ENCODE peak calls at places on chromosomes 2 and 18, in ten cellular contexts. One of them, this sample, is unnamed. For H3K36me3 and H3K4me1, the result is how much of the 10 kb centered on the place peaks cover.

GRCh38 chr2:26182887-26183630 is 10.2 kb downstream of the GAREM2 start:
- DNase-seq in naive thymus-derived CD4-positive, alpha-beta T cell: no peak
- DNase-seq in CD8-positive, alpha-beta memory T cell: no peak
- DNase-seq in GM23338: no peak
- DNase-seq in neural progenitor cell: no peak
- DNase-seq in fibroblast of lung: no peak
- DNase-seq in Karpas-422: no peak
- DNase-seq in GM23248: no peak
- DNase-seq in tibial artery: no peak
- DNase-seq in SJSA1: no peak
- DNase-seq in this sample: no peak

GRCh38 chr2:72925328-72925943 is 8.1 kb downstream of the EMX1 start:
- DNase-seq in naive thymus-derived CD4-positive, alpha-beta T cell: no peak
- DNase-seq in CD8-positive, alpha-beta memory T cell: no peak
- DNase-seq in GM23338: peak
- DNase-seq in neural progenitor cell: peak
- DNase-seq in fibroblast of lung: no peak
- DNase-seq in Karpas-422: no peak
- DNase-seq in GM23248: no peak
- DNase-seq in tibial artery: no peak
- DNase-seq in SJSA1: no peak
- DNase-seq in this sample: no peak

GRCh38 chr2:38380397-38381130 is 3.5 kb upstream of the ATL2 start:
- DNase-seq in naive thymus-derived CD4-positive, alpha-beta T cell: peak
- DNase-seq in CD8-positive, alpha-beta memory T cell: no peak
- DNase-seq in GM23338: no peak
- DNase-seq in neural progenitor cell: no peak
- DNase-seq in fibroblast of lung: no peak
- DNase-seq in Karpas-422: peak
- DNase-seq in GM23248: no peak
- DNase-seq in tibial artery: no peak
- DNase-seq in SJSA1: no peak
- DNase-seq in this sample: peak

GRCh38 chr18:21740724-21741510 is at the start of gene MIB1:
- DNase-seq in naive thymus-derived CD4-positive, alpha-beta T cell: peak
- DNase-seq in CD8-positive, alpha-beta memory T cell: no peak
- DNase-seq in GM23338: no peak
- DNase-seq in neural progenitor cell: peak
- DNase-seq in fibroblast of lung: peak
- DNase-seq in Karpas-422: no peak
- DNase-seq in GM23248: peak
- DNase-seq in tibial artery: peak
- DNase-seq in SJSA1: no peak
- DNase-seq in this sample: no peak

GRCh38 chr2:15389326-15389700 is 171.8 kb downstream of the NBAS start:
- DNase-seq in naive thymus-derived CD4-positive, alpha-beta T cell: no peak
- DNase-seq in CD8-positive, alpha-beta memory T cell: no peak
- DNase-seq in GM23338: no peak
- DNase-seq in neural progenitor cell: no peak
- DNase-seq in fibroblast of lung: no peak
- DNase-seq in Karpas-422: no peak
- DNase-seq in GM23248: no peak
- DNase-seq in tibial artery: no peak
- DNase-seq in SJSA1: no peak
- DNase-seq in this sample: no peak

GRCh38 chr2:38106420-38107182 is 30.6 kb upstream of the CYP1B1 start:
- DNase-seq in naive thymus-derived CD4-positive, alpha-beta T cell: no peak
- DNase-seq in CD8-positive, alpha-beta memory T cell: no peak
- DNase-seq in GM23338: peak
- DNase-seq in neural progenitor cell: no peak
- DNase-seq in fibroblast of lung: peak
- DNase-seq in Karpas-422: no peak
- DNase-seq in GM23248: peak
- DNase-seq in tibial artery: no peak
- DNase-seq in SJSA1: peak
- DNase-seq in this sample: no peak

GRCh38 chr2:64391940-64392339 is 62.0 kb upstream of the LGALSL start:
- DNase-seq in naive thymus-derived CD4-positive, alpha-beta T cell: no peak
- DNase-seq in CD8-positive, alpha-beta memory T cell: no peak
- DNase-seq in GM23338: no peak
- DNase-seq in neural progenitor cell: no peak
- DNase-seq in fibroblast of lung: no peak
- DNase-seq in Karpas-422: no peak
- DNase-seq in GM23248: no peak
- DNase-seq in tibial artery: no peak
- DNase-seq in SJSA1: no peak
- DNase-seq in this sample: no peak

GRCh38 chr2:15041429-15041837 is 408.9 kb downstream of the LRATD1 start:
- DNase-seq in naive thymus-derived CD4-positive, alpha-beta T cell: no peak
- DNase-seq in CD8-positive, alpha-beta memory T cell: no peak
- DNase-seq in GM23338: no peak
- DNase-seq in neural progenitor cell: no peak
- DNase-seq in fibroblast of lung: peak
- DNase-seq in Karpas-422: no peak
- DNase-seq in GM23248: no peak
- DNase-seq in tibial artery: no peak
- DNase-seq in SJSA1: no peak
- DNase-seq in this sample: no peak

GRCh38 chr2:103159018-103159417 is 397.2 kb downstream of the TMEM182 start:
- DNase-seq in naive thymus-derived CD4-positive, alpha-beta T cell: no peak
- DNase-seq in CD8-positive, alpha-beta memory T cell: no peak
- DNase-seq in GM23338: no peak
- DNase-seq in neural progenitor cell: no peak
- DNase-seq in fibroblast of lung: no peak
- DNase-seq in Karpas-422: peak
- DNase-seq in GM23248: no peak
- DNase-seq in tibial artery: no peak
- DNase-seq in SJSA1: no peak
- DNase-seq in this sample: no peak

GRCh38 chr2:239930871-239931771 is 94.0 kb downstream of the NDUFA10 start:
- DNase-seq in naive thymus-derived CD4-positive, alpha-beta T cell: no peak
- DNase-seq in CD8-positive, alpha-beta memory T cell: no peak
- DNase-seq in GM23338: no peak
- DNase-seq in neural progenitor cell: no peak
- DNase-seq in fibroblast of lung: no peak
- DNase-seq in Karpas-422: no peak
- DNase-seq in GM23248: no peak
- DNase-seq in tibial artery: no peak
- DNase-seq in SJSA1: peak
- DNase-seq in this sample: no peak

GRCh38 chr18:6949800-6950586 is 167.6 kb downstream of the LAMA1 start:
- DNase-seq in naive thymus-derived CD4-positive, alpha-beta T cell: no peak
- DNase-seq in CD8-positive, alpha-beta memory T cell: no peak
- DNase-seq in GM23338: no peak
- DNase-seq in neural progenitor cell: no peak
- DNase-seq in fibroblast of lung: no peak
- DNase-seq in Karpas-422: no peak
- DNase-seq in GM23248: no peak
- DNase-seq in tibial artery: no peak
- DNase-seq in SJSA1: no peak
- DNase-seq in this sample: no peak

GRCh38 chr2:32735370-32735769 is 107.5 kb downstream of the TTC27 start:
- DNase-seq in naive thymus-derived CD4-positive, alpha-beta T cell: no peak
- DNase-seq in CD8-positive, alpha-beta memory T cell: no peak
- DNase-seq in GM23338: no peak
- DNase-seq in neural progenitor cell: no peak
- DNase-seq in fibroblast of lung: peak
- DNase-seq in Karpas-422: no peak
- DNase-seq in GM23248: no peak
- DNase-seq in tibial artery: no peak
- DNase-seq in SJSA1: no peak
- DNase-seq in this sample: no peak

GRCh38 chr2:120738786-120739771 is 3.4 kb downstream of the GLI2 start:
- DNase-seq in naive thymus-derived CD4-positive, alpha-beta T cell: no peak
- DNase-seq in CD8-positive, alpha-beta memory T cell: no peak
- DNase-seq in GM23338: peak
- DNase-seq in neural progenitor cell: peak
- DNase-seq in fibroblast of lung: no peak
- DNase-seq in Karpas-422: no peak
- DNase-seq in GM23248: no peak
- DNase-seq in tibial artery: no peak
- DNase-seq in SJSA1: peak
- DNase-seq in this sample: no peak

GRCh38 chr2:233459426-233459825 is 105.1 kb downstream of the DGKD start:
- DNase-seq in naive thymus-derived CD4-positive, alpha-beta T cell: no peak
- DNase-seq in CD8-positive, alpha-beta memory T cell: no peak
- DNase-seq in GM23338: no peak
- DNase-seq in neural progenitor cell: no peak
- DNase-seq in fibroblast of lung: no peak
- DNase-seq in Karpas-422: no peak
- DNase-seq in GM23248: no peak
- DNase-seq in tibial artery: no peak
- DNase-seq in SJSA1: no peak
- DNase-seq in this sample: no peak
- H3K36me3 ChIP-seq in naive thymus-derived CD4-positive, alpha-beta T cell: under half
- H3K36me3 ChIP-seq in CD8-positive, alpha-beta memory T cell: half or more
- H3K36me3 ChIP-seq in GM23338: under half
- H3K36me3 ChIP-seq in neural progenitor cell: under half
- H3K36me3 ChIP-seq in fibroblast of lung: under half
- H3K36me3 ChIP-seq in Karpas-422: under half
- H3K36me3 ChIP-seq in GM23248: under half
- H3K36me3 ChIP-seq in tibial artery: half or more
- H3K36me3 ChIP-seq in SJSA1: half or more
- H3K36me3 ChIP-seq in this sample: half or more

DNA sequence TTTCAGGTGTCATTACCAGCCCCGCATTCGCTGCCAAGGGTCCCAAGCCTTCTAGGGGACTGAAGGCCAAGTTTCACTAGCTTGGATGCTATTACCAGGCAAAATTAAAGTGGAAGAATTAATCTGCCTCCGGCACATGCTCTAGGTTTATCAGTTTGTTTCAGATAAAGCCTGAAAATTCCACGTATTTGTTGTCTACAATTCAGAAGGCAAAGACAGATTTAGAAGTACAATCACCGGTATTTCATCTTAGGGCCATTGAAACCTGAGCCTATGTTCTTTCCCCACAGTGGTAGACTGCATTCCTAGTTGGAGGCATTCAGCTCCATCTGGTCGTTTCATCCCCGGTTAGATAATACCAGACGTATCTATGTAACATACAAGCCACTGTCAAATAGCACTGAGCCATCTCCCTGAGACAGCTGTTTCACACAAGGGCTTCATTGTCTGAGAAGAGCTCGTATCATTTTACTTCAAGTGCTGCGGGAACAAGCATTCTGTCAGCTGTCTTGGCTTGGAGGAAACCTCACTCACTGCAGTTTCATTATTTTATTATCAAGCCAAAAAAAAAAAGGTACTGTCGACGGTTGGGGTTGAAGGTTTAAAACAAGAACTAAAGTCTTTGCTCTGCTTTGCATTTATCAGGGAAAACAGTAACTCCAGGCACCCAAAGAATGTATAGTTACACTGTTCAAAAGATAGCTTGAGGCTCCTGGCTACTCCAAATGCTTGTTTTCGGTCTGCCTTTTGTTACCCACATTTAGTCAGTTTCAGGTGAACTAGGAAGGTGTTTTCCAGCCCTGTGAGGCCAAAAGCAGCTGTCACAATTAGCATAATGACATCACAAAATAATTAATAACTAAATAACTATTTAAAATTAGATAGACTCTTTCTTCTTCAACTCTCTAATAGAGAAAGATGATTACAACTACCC is 76.7 kb downstream of the TGIF1 start:
- DNase-seq in naive thymus-derived CD4-positive, alpha-beta T cell: no peak
- DNase-seq in CD8-positive, alpha-beta memory T cell: no peak
- DNase-seq in GM23338: peak
- DNase-seq in neural progenitor cell: peak
- DNase-seq in fibroblast of lung: peak
- DNase-seq in Karpas-422: peak
- DNase-seq in GM23248: peak
- DNase-seq in tibial artery: no peak
- DNase-seq in SJSA1: no peak
- DNase-seq in this sample: no peak
- H3K4me3 ChIP-seq in naive thymus-derived CD4-positive, alpha-beta T cell: peak
- H3K4me3 ChIP-seq in CD8-positive, alpha-beta memory T cell: peak
- H3K4me3 ChIP-seq in GM23338: no peak
- H3K4me3 ChIP-seq in neural progenitor cell: no peak
- H3K4me3 ChIP-seq in fibroblast of lung: no peak
- H3K4me3 ChIP-seq in Karpas-422: peak
- H3K4me3 ChIP-seq in GM23248: no peak
- H3K4me3 ChIP-seq in tibial artery: no peak
- H3K4me3 ChIP-seq in SJSA1: no peak
- H3K4me3 ChIP-seq in this sample: peak

DNA sequence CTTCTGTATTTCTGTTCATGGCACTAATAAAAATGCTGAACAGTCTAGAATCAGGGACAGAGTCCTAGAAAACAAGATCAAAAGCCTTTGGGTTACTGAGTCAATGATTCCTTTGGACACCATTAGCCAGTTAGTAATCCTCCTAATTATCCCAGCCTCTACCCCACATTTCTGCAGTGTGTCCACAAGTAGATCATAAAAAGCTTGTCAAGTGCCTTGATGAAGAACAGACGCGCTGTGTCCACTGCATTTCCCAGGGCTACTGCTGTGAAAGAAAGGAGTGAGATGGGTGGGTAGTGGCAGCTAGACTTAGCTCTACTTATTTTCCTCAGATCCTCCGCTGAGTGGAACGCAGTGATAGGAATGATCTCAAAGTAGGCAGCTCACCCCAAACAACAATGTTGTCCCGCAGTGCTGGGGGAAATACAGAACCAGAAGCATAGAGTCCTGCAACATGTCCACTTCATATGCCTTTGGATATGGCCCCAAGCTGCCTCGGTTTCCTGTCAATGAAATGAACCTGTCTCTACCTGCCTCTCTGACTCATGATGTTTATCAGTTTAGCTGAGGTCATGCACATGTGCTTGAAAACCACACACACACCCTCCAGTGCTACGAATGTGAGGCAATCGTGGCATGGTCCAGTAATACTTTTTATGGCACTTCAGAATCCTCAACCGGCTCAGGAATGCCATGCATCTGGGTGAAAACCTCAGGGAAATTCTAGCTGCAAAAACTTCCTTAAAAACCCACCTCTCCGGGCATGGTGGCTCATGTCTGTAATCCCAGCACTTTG is 115.4 kb downstream of the COL6A3 start:
- DNase-seq in naive thymus-derived CD4-positive, alpha-beta T cell: no peak
- DNase-seq in CD8-positive, alpha-beta memory T cell: no peak
- DNase-seq in GM23338: no peak
- DNase-seq in neural progenitor cell: no peak
- DNase-seq in fibroblast of lung: no peak
- DNase-seq in Karpas-422: no peak
- DNase-seq in GM23248: peak
- DNase-seq in tibial artery: no peak
- DNase-seq in SJSA1: no peak
- DNase-seq in this sample: no peak
- H3K4me1 ChIP-seq in naive thymus-derived CD4-positive, alpha-beta T cell: under half
- H3K4me1 ChIP-seq in CD8-positive, alpha-beta memory T cell: under half
- H3K4me1 ChIP-seq in GM23338: under half
- H3K4me1 ChIP-seq in neural progenitor cell: under half
- H3K4me1 ChIP-seq in fibroblast of lung: under half
- H3K4me1 ChIP-seq in Karpas-422: under half
- H3K4me1 ChIP-seq in GM23248: under half
- H3K4me1 ChIP-seq in tibial artery: under half
- H3K4me1 ChIP-seq in SJSA1: half or more
- H3K4me1 ChIP-seq in this sample: under half

DNA sequence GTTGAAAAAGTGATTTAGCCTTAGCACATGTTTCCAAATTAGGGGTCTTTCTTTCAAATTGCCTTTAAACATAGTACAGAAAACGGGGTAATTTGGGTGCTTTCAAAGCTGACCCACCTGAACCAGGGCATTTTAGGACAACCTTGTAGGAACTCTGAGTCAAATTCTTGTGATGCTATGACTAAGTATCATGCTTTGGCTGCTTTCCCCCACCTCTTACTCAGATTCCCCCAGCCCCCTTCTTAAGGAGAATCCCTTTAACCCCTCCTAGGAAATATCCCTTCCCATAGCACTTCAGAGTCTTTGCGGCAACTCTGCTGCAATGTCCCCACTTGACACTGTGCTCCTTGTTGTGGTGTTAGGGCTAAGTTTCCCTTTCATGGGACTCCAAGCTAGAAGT is 18.6 kb upstream of the KLF7 start:
- DNase-seq in naive thymus-derived CD4-positive, alpha-beta T cell: no peak
- DNase-seq in CD8-positive, alpha-beta memory T cell: no peak
- DNase-seq in GM23338: no peak
- DNase-seq in neural progenitor cell: no peak
- DNase-seq in fibroblast of lung: peak
- DNase-seq in Karpas-422: no peak
- DNase-seq in GM23248: peak
- DNase-seq in tibial artery: no peak
- DNase-seq in SJSA1: no peak
- DNase-seq in this sample: no peak
- H3K36me3 ChIP-seq in naive thymus-derived CD4-positive, alpha-beta T cell: under half
- H3K36me3 ChIP-seq in CD8-positive, alpha-beta memory T cell: under half
- H3K36me3 ChIP-seq in GM23338: under half
- H3K36me3 ChIP-seq in neural progenitor cell: under half
- H3K36me3 ChIP-seq in fibroblast of lung: under half
- H3K36me3 ChIP-seq in Karpas-422: under half
- H3K36me3 ChIP-seq in GM23248: under half
- H3K36me3 ChIP-seq in tibial artery: under half
- H3K36me3 ChIP-seq in SJSA1: under half
- H3K36me3 ChIP-seq in this sample: under half

This sample was measured in CD4-positive, CD25-positive, alpha-beta regulatory T cell.